ENCODE peak calls at places on chromosomes 4 and X, in five cellular contexts. Z is stromal cell of bone marrow; S is hypothalamus; G is KG1; D is stimulated activated CD8-positive, alpha-beta memory T cell treated with anti-CD3 and anti-CD28 coated beads, Interleukin-4, amount 100 ng/mL, for 24 hours. M is an unnamed sample.

GRCh38 chrX:45709381-45709780 is 508.7 kb upstream of the DIPK2B start:
- DNase-seq in D (no peak), Z (no peak), G (no peak), S (no peak), M (no peak)

GRCh38 chr4:37628977-37629609 is 57.1 kb downstream of the RELL1 start:
- DNase-seq in D (no peak), S (no peak), Z (peak; percentile 52), G (no peak), M (no peak)

GRCh38 chrX:46865281-46865680 is 28.4 kb downstream of the RP2 start:
- DNase-seq in D (no peak), S (no peak), Z (peak; percentile 36), G (no peak), M (no peak)

GRCh38 chrX:103376118-103376978 is at the start of gene BEX3:
- DNase-seq in Z (no peak), D (peak; percentile 7), S (peak; percentile 44), G (no peak), M (peak; percentile 59)

GRCh38 chrX:137547291-137547690 is 18.6 kb upstream of the ZIC3 start:
- DNase-seq in D (no peak), S (no peak), Z (no peak), G (no peak), M (no peak)

GRCh38 chr4:113248320-113248719 is 198.9 kb downstream of the ANK2 start:
- DNase-seq in G (no peak), S (no peak), D (no peak), Z (no peak), M (no peak)

GRCh38 chr4:2768921-2769336 is 12.8 kb upstream of the TNIP2 start:
- DNase-seq in D (no peak), S (no peak), G (no peak), Z (no peak), M (no peak)

GRCh38 chr4:92862509-92862908 is 558.7 kb downstream of the GRID2 start:
- DNase-seq in Z (no peak), G (no peak), D (no peak), S (no peak), M (no peak)

GRCh38 chr4:15457401-15458201 is 12.1 kb upstream of the CC2D2A start:
- DNase-seq in G (no peak), S (no peak), D (no peak), Z (no peak), M (no peak)

GRCh38 chrX:81195712-81196111 is 6.0 kb downstream of the HMGN5 start:
- DNase-seq in Z (peak; percentile 26), S (no peak), D (peak; percentile 24), G (no peak), M (peak; percentile 16)

GRCh38 chr4:99330648-99331047 is 9.4 kb upstream of the ADH1B start:
- DNase-seq in S (no peak), D (no peak), G (no peak), Z (no peak), M (no peak)

GRCh38 chrX:153200462-153200861 is 21.4 kb downstream of the MAGEA1 start:
- DNase-seq in Z (no peak), G (no peak), S (no peak), D (no peak), M (no peak)

GRCh38 chr4:15963001-15963451 is at the start of gene FGFBP2:
- DNase-seq in D (peak; percentile 67), S (no peak), G (peak; percentile 21), Z (peak; percentile 29), M (no peak)

GRCh38 chrX:2801223-2801622 is 27.5 kb upstream of the GYG2 start:
- DNase-seq in D (no peak), Z (no peak), G (no peak), S (no peak), M (no peak)

GRCh38 chr4:78653655-78654054 is 102.1 kb downstream of the ANXA3 start:
- DNase-seq in G (no peak), D (no peak), Z (no peak), S (no peak), M (no peak)

GRCh38 chrX:43500996-43501694 is 155.0 kb upstream of the MAOA start:
- DNase-seq in D (no peak), G (no peak), S (no peak), Z (no peak), M (no peak)

GRCh38 chr4:163603246-163603645 is 108.8 kb downstream of the TMA16 start:
- DNase-seq in S (no peak), D (no peak), G (no peak), Z (no peak), M (no peak)

M was measured in progenitor cell of endocrine pancreas.